ENCODE peak calls at places on chromosomes 13 and 19, in ten cellular contexts. One of them, this sample, is unnamed.

GRCh38 chr13:67736646-67737420 is 506.7 kb upstream of the PCDH9 start:
- DNase-seq in thyroid gland: no peak
- DNase-seq in OCI-LY7: peak
- DNase-seq in pancreas: no peak
- DNase-seq in fibroblast of pulmonary artery: peak
- DNase-seq in uterus: no peak
- DNase-seq in tibial nerve: no peak
- DNase-seq in lower lobe of right lung: no peak
- DNase-seq in bronchial epithelial cell: no peak
- DNase-seq in endothelial cell: peak
- DNase-seq in this sample: no peak

GRCh38 chr13:48181482-48182145 is 51.4 kb upstream of the ITM2B start:
- DNase-seq in thyroid gland: no peak
- DNase-seq in OCI-LY7: no peak
- DNase-seq in pancreas: no peak
- DNase-seq in fibroblast of pulmonary artery: no peak
- DNase-seq in uterus: no peak
- DNase-seq in tibial nerve: no peak
- DNase-seq in lower lobe of right lung: no peak
- DNase-seq in bronchial epithelial cell: no peak
- DNase-seq in endothelial cell: no peak
- DNase-seq in this sample: no peak

GRCh38 chr19:57773488-57773887 is 4.0 kb downstream of the ZNF586 start:
- DNase-seq in thyroid gland: no peak
- DNase-seq in OCI-LY7: no peak
- DNase-seq in pancreas: no peak
- DNase-seq in fibroblast of pulmonary artery: no peak
- DNase-seq in uterus: no peak
- DNase-seq in tibial nerve: no peak
- DNase-seq in lower lobe of right lung: no peak
- DNase-seq in bronchial epithelial cell: no peak
- DNase-seq in endothelial cell: no peak
- DNase-seq in this sample: no peak

GRCh38 chr13:32838985-32839384 is 177.2 kb upstream of the KL start:
- DNase-seq in thyroid gland: peak
- DNase-seq in OCI-LY7: peak
- DNase-seq in pancreas: no peak
- DNase-seq in fibroblast of pulmonary artery: peak
- DNase-seq in uterus: no peak
- DNase-seq in tibial nerve: no peak
- DNase-seq in lower lobe of right lung: no peak
- DNase-seq in bronchial epithelial cell: no peak
- DNase-seq in endothelial cell: peak
- DNase-seq in this sample: peak

GRCh38 chr19:46378268-46378667 is 31.4 kb downstream of the PPP5C start:
- DNase-seq in thyroid gland: no peak
- DNase-seq in OCI-LY7: no peak
- DNase-seq in pancreas: no peak
- DNase-seq in fibroblast of pulmonary artery: peak
- DNase-seq in uterus: no peak
- DNase-seq in tibial nerve: no peak
- DNase-seq in lower lobe of right lung: no peak
- DNase-seq in bronchial epithelial cell: peak
- DNase-seq in endothelial cell: no peak
- DNase-seq in this sample: no peak

GRCh38 chr19:16161848-16162247 is 11.5 kb downstream of the CIB3 start:
- DNase-seq in thyroid gland: no peak
- DNase-seq in OCI-LY7: no peak
- DNase-seq in pancreas: no peak
- DNase-seq in fibroblast of pulmonary artery: peak
- DNase-seq in uterus: no peak
- DNase-seq in tibial nerve: no peak
- DNase-seq in lower lobe of right lung: no peak
- DNase-seq in bronchial epithelial cell: peak
- DNase-seq in endothelial cell: no peak
- DNase-seq in this sample: no peak

GRCh38 chr19:45442927-45443461 is 19.3 kb upstream of the ERCC1 start:
- DNase-seq in thyroid gland: peak
- DNase-seq in OCI-LY7: peak
- DNase-seq in pancreas: no peak
- DNase-seq in fibroblast of pulmonary artery: peak
- DNase-seq in uterus: peak
- DNase-seq in tibial nerve: peak
- DNase-seq in lower lobe of right lung: peak
- DNase-seq in bronchial epithelial cell: no peak
- DNase-seq in endothelial cell: peak
- DNase-seq in this sample: no peak

GRCh38 chr19:11849264-11849615 is 714 bp downstream of the ZNF439 start:
- DNase-seq in thyroid gland: peak
- DNase-seq in OCI-LY7: peak
- DNase-seq in pancreas: no peak
- DNase-seq in fibroblast of pulmonary artery: no peak
- DNase-seq in uterus: no peak
- DNase-seq in tibial nerve: no peak
- DNase-seq in lower lobe of right lung: no peak
- DNase-seq in bronchial epithelial cell: no peak
- DNase-seq in endothelial cell: no peak
- DNase-seq in this sample: peak

GRCh38 chr13:65943024-65943423 is 1287.1 kb downstream of the PCDH9 start:
- DNase-seq in thyroid gland: no peak
- DNase-seq in OCI-LY7: no peak
- DNase-seq in pancreas: no peak
- DNase-seq in fibroblast of pulmonary artery: peak
- DNase-seq in uterus: no peak
- DNase-seq in tibial nerve: no peak
- DNase-seq in lower lobe of right lung: no peak
- DNase-seq in bronchial epithelial cell: no peak
- DNase-seq in endothelial cell: no peak
- DNase-seq in this sample: no peak

GRCh38 chr19:55087542-55087935 is 11.9 kb downstream of the EPS8L1 start:
- DNase-seq in thyroid gland: no peak
- DNase-seq in OCI-LY7: no peak
- DNase-seq in pancreas: no peak
- DNase-seq in fibroblast of pulmonary artery: peak
- DNase-seq in uterus: no peak
- DNase-seq in tibial nerve: no peak
- DNase-seq in lower lobe of right lung: no peak
- DNase-seq in bronchial epithelial cell: no peak
- DNase-seq in endothelial cell: no peak
- DNase-seq in this sample: no peak

GRCh38 chr13:68759617-68760016 is 1348.0 kb upstream of the ATXN8OS start:
- DNase-seq in thyroid gland: no peak
- DNase-seq in OCI-LY7: no peak
- DNase-seq in pancreas: no peak
- DNase-seq in fibroblast of pulmonary artery: no peak
- DNase-seq in uterus: no peak
- DNase-seq in tibial nerve: no peak
- DNase-seq in lower lobe of right lung: no peak
- DNase-seq in bronchial epithelial cell: no peak
- DNase-seq in endothelial cell: no peak
- DNase-seq in this sample: no peak

GRCh38 chr13:78758549-78758948 is 99.6 kb upstream of the OBI1 start:
- DNase-seq in thyroid gland: no peak
- DNase-seq in OCI-LY7: no peak
- DNase-seq in pancreas: no peak
- DNase-seq in fibroblast of pulmonary artery: no peak
- DNase-seq in uterus: no peak
- DNase-seq in tibial nerve: no peak
- DNase-seq in lower lobe of right lung: no peak
- DNase-seq in bronchial epithelial cell: no peak
- DNase-seq in endothelial cell: no peak
- DNase-seq in this sample: no peak

GRCh38 chr19:7912697-7913564 is 1.7 kb upstream of the TGFBR3L start:
- DNase-seq in thyroid gland: no peak
- DNase-seq in OCI-LY7: no peak
- DNase-seq in pancreas: peak
- DNase-seq in fibroblast of pulmonary artery: no peak
- DNase-seq in uterus: no peak
- DNase-seq in tibial nerve: no peak
- DNase-seq in lower lobe of right lung: peak
- DNase-seq in bronchial epithelial cell: no peak
- DNase-seq in endothelial cell: no peak
- DNase-seq in this sample: no peak

GRCh38 chr19:14390548-14390947 is 9.3 kb downstream of the ADGRE5 start:
- DNase-seq in thyroid gland: no peak
- DNase-seq in OCI-LY7: no peak
- DNase-seq in pancreas: no peak
- DNase-seq in fibroblast of pulmonary artery: no peak
- DNase-seq in uterus: no peak
- DNase-seq in tibial nerve: no peak
- DNase-seq in lower lobe of right lung: no peak
- DNase-seq in bronchial epithelial cell: no peak
- DNase-seq in endothelial cell: no peak
- DNase-seq in this sample: no peak

GRCh38 chr13:26624572-26624971 is 67.1 kb downstream of the WASF3 start:
- DNase-seq in thyroid gland: no peak
- DNase-seq in OCI-LY7: no peak
- DNase-seq in pancreas: no peak
- DNase-seq in fibroblast of pulmonary artery: no peak
- DNase-seq in uterus: no peak
- DNase-seq in tibial nerve: no peak
- DNase-seq in lower lobe of right lung: no peak
- DNase-seq in bronchial epithelial cell: no peak
- DNase-seq in endothelial cell: no peak
- DNase-seq in this sample: no peak

GRCh38 chr13:74250738-74251190 is 116.6 kb upstream of the KLF12 start:
- DNase-seq in thyroid gland: no peak
- DNase-seq in OCI-LY7: no peak
- DNase-seq in pancreas: no peak
- DNase-seq in fibroblast of pulmonary artery: peak
- DNase-seq in uterus: no peak
- DNase-seq in tibial nerve: no peak
- DNase-seq in lower lobe of right lung: no peak
- DNase-seq in bronchial epithelial cell: peak
- DNase-seq in endothelial cell: no peak
- DNase-seq in this sample: no peak

GRCh38 chr13:32212420-32212819 is 102.7 kb downstream of the ZAR1L start:
- DNase-seq in thyroid gland: no peak
- DNase-seq in OCI-LY7: no peak
- DNase-seq in pancreas: no peak
- DNase-seq in fibroblast of pulmonary artery: peak
- DNase-seq in uterus: no peak
- DNase-seq in tibial nerve: no peak
- DNase-seq in lower lobe of right lung: no peak
- DNase-seq in bronchial epithelial cell: no peak
- DNase-seq in endothelial cell: no peak
- DNase-seq in this sample: no peak

GRCh38 chr19:50792246-50792851 is 2.1 kb downstream of the ACP4 start:
- DNase-seq in thyroid gland: no peak
- DNase-seq in OCI-LY7: no peak
- DNase-seq in pancreas: no peak
- DNase-seq in fibroblast of pulmonary artery: no peak
- DNase-seq in uterus: no peak
- DNase-seq in tibial nerve: no peak
- DNase-seq in lower lobe of right lung: no peak
- DNase-seq in bronchial epithelial cell: no peak
- DNase-seq in endothelial cell: no peak
- DNase-seq in this sample: no peak

DNA sequence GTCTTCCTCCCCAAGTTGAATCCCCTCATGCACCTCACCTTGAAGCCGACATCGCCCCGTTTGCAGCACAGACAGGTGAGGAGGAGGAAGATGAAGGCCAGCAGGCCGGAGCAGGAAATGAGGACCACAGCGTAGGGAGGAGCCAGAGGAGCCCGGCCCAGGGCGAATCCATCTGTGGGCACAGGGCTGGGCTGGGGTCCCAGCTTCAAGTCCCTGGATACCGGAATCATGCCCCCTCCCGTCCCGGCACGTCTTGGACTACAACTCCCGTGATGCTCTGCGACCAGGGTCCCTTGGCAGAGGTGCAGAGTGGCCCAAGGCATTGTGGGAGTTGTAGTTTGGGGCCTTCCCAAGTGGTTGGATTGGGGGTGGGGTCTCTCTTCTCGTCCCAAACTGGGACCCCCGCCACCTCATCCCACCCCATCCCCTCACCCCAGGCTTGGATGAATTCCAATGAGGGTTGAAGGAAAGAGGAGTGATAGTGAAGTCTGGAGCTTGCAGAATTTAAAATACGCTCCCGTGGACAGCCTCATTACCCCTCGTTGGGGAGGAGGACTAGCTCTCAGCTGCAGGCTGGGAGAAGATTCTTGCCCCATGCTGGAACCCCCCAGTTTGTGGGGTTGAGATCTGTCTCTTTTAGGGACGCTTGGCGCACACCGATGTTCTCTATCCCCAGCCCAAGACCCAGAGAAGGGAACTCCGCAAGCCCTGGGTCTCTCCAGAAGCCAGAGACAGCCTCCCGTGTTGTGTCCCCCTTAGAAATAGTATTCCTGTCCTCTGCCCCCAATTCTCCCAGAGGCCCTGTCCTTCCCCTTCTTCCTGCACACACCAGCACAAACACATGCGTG is 990 bp downstream of the LMTK3 start:
- DNase-seq in thyroid gland: peak
- DNase-seq in OCI-LY7: peak
- DNase-seq in pancreas: peak
- DNase-seq in fibroblast of pulmonary artery: peak
- DNase-seq in uterus: peak
- DNase-seq in tibial nerve: peak
- DNase-seq in lower lobe of right lung: peak
- DNase-seq in bronchial epithelial cell: peak
- DNase-seq in endothelial cell: peak
- DNase-seq in this sample: peak
- TF ChIP-seq CTCF in thyroid gland: no peak
- TF ChIP-seq CTCF in OCI-LY7: no peak
- TF ChIP-seq CTCF in pancreas: no peak
- TF ChIP-seq CTCF in fibroblast of pulmonary artery: no peak
- TF ChIP-seq CTCF in uterus: no peak
- TF ChIP-seq CTCF in tibial nerve: no peak
- TF ChIP-seq CTCF in lower lobe of right lung: no peak
- TF ChIP-seq CTCF in bronchial epithelial cell: no peak
- TF ChIP-seq CTCF in endothelial cell: no peak
- TF ChIP-seq CTCF in this sample: no peak

GRCh38 chr19:35978271-35978670 is 16.7 kb upstream of the SDHAF1 start:
- DNase-seq in thyroid gland: no peak
- DNase-seq in OCI-LY7: no peak
- DNase-seq in pancreas: no peak
- DNase-seq in fibroblast of pulmonary artery: no peak
- DNase-seq in uterus: no peak
- DNase-seq in tibial nerve: no peak
- DNase-seq in lower lobe of right lung: no peak
- DNase-seq in bronchial epithelial cell: no peak
- DNase-seq in endothelial cell: no peak
- DNase-seq in this sample: no peak
- TF ChIP-seq CTCF in thyroid gland: no peak
- TF ChIP-seq CTCF in OCI-LY7: no peak
- TF ChIP-seq CTCF in pancreas: no peak
- TF ChIP-seq CTCF in fibroblast of pulmonary artery: no peak
- TF ChIP-seq CTCF in uterus: no peak
- TF ChIP-seq CTCF in tibial nerve: no peak
- TF ChIP-seq CTCF in lower lobe of right lung: no peak
- TF ChIP-seq CTCF in bronchial epithelial cell: no peak
- TF ChIP-seq CTCF in endothelial cell: no peak
- TF ChIP-seq CTCF in this sample: no peak

GRCh38 chr13:24995225-24995804 is 100.6 kb upstream of the PABPC3 start:
- DNase-seq in thyroid gland: peak
- DNase-seq in OCI-LY7: peak
- DNase-seq in pancreas: no peak
- DNase-seq in fibroblast of pulmonary artery: peak
- DNase-seq in uterus: no peak
- DNase-seq in tibial nerve: no peak
- DNase-seq in lower lobe of right lung: no peak
- DNase-seq in bronchial epithelial cell: peak
- DNase-seq in endothelial cell: peak
- DNase-seq in this sample: peak
- TF ChIP-seq CTCF in thyroid gland: peak
- TF ChIP-seq CTCF in OCI-LY7: peak
- TF ChIP-seq CTCF in pancreas: peak
- TF ChIP-seq CTCF in fibroblast of pulmonary artery: peak
- TF ChIP-seq CTCF in uterus: peak
- TF ChIP-seq CTCF in tibial nerve: peak
- TF ChIP-seq CTCF in lower lobe of right lung: peak
- TF ChIP-seq CTCF in bronchial epithelial cell: peak
- TF ChIP-seq CTCF in endothelial cell: peak
- TF ChIP-seq CTCF in this sample: peak

GRCh38 chr19:3593156-3593555 is 7.9 kb downstream of the GIPC3 start:
- DNase-seq in thyroid gland: no peak
- DNase-seq in OCI-LY7: no peak
- DNase-seq in pancreas: no peak
- DNase-seq in fibroblast of pulmonary artery: no peak
- DNase-seq in uterus: no peak
- DNase-seq in tibial nerve: no peak
- DNase-seq in lower lobe of right lung: no peak
- DNase-seq in bronchial epithelial cell: no peak
- DNase-seq in endothelial cell: no peak
- DNase-seq in this sample: no peak
- TF ChIP-seq CTCF in thyroid gland: no peak
- TF ChIP-seq CTCF in OCI-LY7: no peak
- TF ChIP-seq CTCF in pancreas: no peak
- TF ChIP-seq CTCF in fibroblast of pulmonary artery: no peak
- TF ChIP-seq CTCF in uterus: no peak
- TF ChIP-seq CTCF in tibial nerve: no peak
- TF ChIP-seq CTCF in lower lobe of right lung: no peak
- TF ChIP-seq CTCF in bronchial epithelial cell: no peak
- TF ChIP-seq CTCF in endothelial cell: no peak
- TF ChIP-seq CTCF in this sample: no peak